ENCODE peak calls at places on chromosome 12, in nine cellular contexts. One of them, this sample, is unnamed.

GRCh38 chr12:13851828-13852227 is 129.6 kb downstream of the GRIN2B start:
- DNase-seq in activated CD4-positive, CD25-positive, alpha-beta regulatory T cell treated with anti-CD3 and anti-CD28 coated beads, Interleukin-2, amount 50 U/mL, for 16 hours: no peak
- DNase-seq in HTR-8/SVneo: no peak
- DNase-seq in GM20000: no peak
- DNase-seq in non-pigmented ciliary epithelial cell: no peak
- DNase-seq in NCI-H2081: peak
- DNase-seq in Panc1: no peak
- DNase-seq in glutamatergic neuron: peak
- DNase-seq in NCI-H2171: no peak
- DNase-seq in this sample: peak

GRCh38 chr12:29782821-29783772 is 645 bp downstream of the TMTC1 start:
- DNase-seq in activated CD4-positive, CD25-positive, alpha-beta regulatory T cell treated with anti-CD3 and anti-CD28 coated beads, Interleukin-2, amount 50 U/mL, for 16 hours: no peak
- DNase-seq in HTR-8/SVneo: no peak
- DNase-seq in GM20000: peak
- DNase-seq in non-pigmented ciliary epithelial cell: no peak
- DNase-seq in NCI-H2081: no peak
- DNase-seq in Panc1: no peak
- DNase-seq in glutamatergic neuron: peak
- DNase-seq in NCI-H2171: peak
- DNase-seq in this sample: peak

GRCh38 chr12:76020731-76021672 is 10.6 kb downstream of the PHLDA1 start:
- DNase-seq in activated CD4-positive, CD25-positive, alpha-beta regulatory T cell treated with anti-CD3 and anti-CD28 coated beads, Interleukin-2, amount 50 U/mL, for 16 hours: peak
- DNase-seq in HTR-8/SVneo: no peak
- DNase-seq in GM20000: peak
- DNase-seq in non-pigmented ciliary epithelial cell: peak
- DNase-seq in NCI-H2081: no peak
- DNase-seq in Panc1: no peak
- DNase-seq in glutamatergic neuron: no peak
- DNase-seq in NCI-H2171: no peak
- DNase-seq in this sample: no peak

GRCh38 chr12:45670339-45671065 is 59.0 kb upstream of the ARID2 start:
- DNase-seq in activated CD4-positive, CD25-positive, alpha-beta regulatory T cell treated with anti-CD3 and anti-CD28 coated beads, Interleukin-2, amount 50 U/mL, for 16 hours: no peak
- DNase-seq in HTR-8/SVneo: no peak
- DNase-seq in GM20000: peak
- DNase-seq in non-pigmented ciliary epithelial cell: no peak
- DNase-seq in NCI-H2081: no peak
- DNase-seq in Panc1: no peak
- DNase-seq in glutamatergic neuron: no peak
- DNase-seq in NCI-H2171: no peak
- DNase-seq in this sample: no peak

GRCh38 chr12:68498736-68499135 is 112.0 kb upstream of the RAP1B start:
- DNase-seq in activated CD4-positive, CD25-positive, alpha-beta regulatory T cell treated with anti-CD3 and anti-CD28 coated beads, Interleukin-2, amount 50 U/mL, for 16 hours: no peak
- DNase-seq in HTR-8/SVneo: no peak
- DNase-seq in GM20000: no peak
- DNase-seq in non-pigmented ciliary epithelial cell: no peak
- DNase-seq in NCI-H2081: no peak
- DNase-seq in Panc1: no peak
- DNase-seq in glutamatergic neuron: no peak
- DNase-seq in NCI-H2171: no peak
- DNase-seq in this sample: no peak

GRCh38 chr12:5556033-5556614 is 124.2 kb downstream of the NTF3 start:
- DNase-seq in activated CD4-positive, CD25-positive, alpha-beta regulatory T cell treated with anti-CD3 and anti-CD28 coated beads, Interleukin-2, amount 50 U/mL, for 16 hours: no peak
- DNase-seq in HTR-8/SVneo: no peak
- DNase-seq in GM20000: no peak
- DNase-seq in non-pigmented ciliary epithelial cell: no peak
- DNase-seq in NCI-H2081: no peak
- DNase-seq in Panc1: no peak
- DNase-seq in glutamatergic neuron: peak
- DNase-seq in NCI-H2171: no peak
- DNase-seq in this sample: no peak

GRCh38 chr12:117874842-117875434 is 93.9 kb downstream of the KSR2 start:
- DNase-seq in activated CD4-positive, CD25-positive, alpha-beta regulatory T cell treated with anti-CD3 and anti-CD28 coated beads, Interleukin-2, amount 50 U/mL, for 16 hours: peak
- DNase-seq in HTR-8/SVneo: peak
- DNase-seq in GM20000: peak
- DNase-seq in non-pigmented ciliary epithelial cell: no peak
- DNase-seq in NCI-H2081: peak
- DNase-seq in Panc1: no peak
- DNase-seq in glutamatergic neuron: peak
- DNase-seq in NCI-H2171: peak
- DNase-seq in this sample: peak

GRCh38 chr12:1213205-1213604 is 222.2 kb downstream of the ERC1 start:
- DNase-seq in activated CD4-positive, CD25-positive, alpha-beta regulatory T cell treated with anti-CD3 and anti-CD28 coated beads, Interleukin-2, amount 50 U/mL, for 16 hours: no peak
- DNase-seq in HTR-8/SVneo: no peak
- DNase-seq in GM20000: no peak
- DNase-seq in non-pigmented ciliary epithelial cell: no peak
- DNase-seq in NCI-H2081: no peak
- DNase-seq in Panc1: no peak
- DNase-seq in glutamatergic neuron: no peak
- DNase-seq in NCI-H2171: no peak
- DNase-seq in this sample: no peak

GRCh38 chr12:103997277-103997900 is 31.7 kb downstream of the TDG start:
- DNase-seq in activated CD4-positive, CD25-positive, alpha-beta regulatory T cell treated with anti-CD3 and anti-CD28 coated beads, Interleukin-2, amount 50 U/mL, for 16 hours: no peak
- DNase-seq in HTR-8/SVneo: no peak
- DNase-seq in GM20000: no peak
- DNase-seq in non-pigmented ciliary epithelial cell: no peak
- DNase-seq in NCI-H2081: no peak
- DNase-seq in Panc1: no peak
- DNase-seq in glutamatergic neuron: no peak
- DNase-seq in NCI-H2171: no peak
- DNase-seq in this sample: no peak

GRCh38 chr12:47071241-47071852 is 8.1 kb upstream of the PCED1B start:
- DNase-seq in activated CD4-positive, CD25-positive, alpha-beta regulatory T cell treated with anti-CD3 and anti-CD28 coated beads, Interleukin-2, amount 50 U/mL, for 16 hours: no peak
- DNase-seq in HTR-8/SVneo: no peak
- DNase-seq in GM20000: peak
- DNase-seq in non-pigmented ciliary epithelial cell: no peak
- DNase-seq in NCI-H2081: no peak
- DNase-seq in Panc1: no peak
- DNase-seq in glutamatergic neuron: no peak
- DNase-seq in NCI-H2171: no peak
- DNase-seq in this sample: peak

GRCh38 chr12:92136883-92137582 is 8.6 kb downstream of the BTG1 start:
- DNase-seq in activated CD4-positive, CD25-positive, alpha-beta regulatory T cell treated with anti-CD3 and anti-CD28 coated beads, Interleukin-2, amount 50 U/mL, for 16 hours: no peak
- DNase-seq in HTR-8/SVneo: peak
- DNase-seq in GM20000: no peak
- DNase-seq in non-pigmented ciliary epithelial cell: peak
- DNase-seq in NCI-H2081: no peak
- DNase-seq in Panc1: no peak
- DNase-seq in glutamatergic neuron: no peak
- DNase-seq in NCI-H2171: no peak
- DNase-seq in this sample: no peak

GRCh38 chr12:57180321-57180989 is 33.0 kb upstream of the LRP1-AS start:
- DNase-seq in activated CD4-positive, CD25-positive, alpha-beta regulatory T cell treated with anti-CD3 and anti-CD28 coated beads, Interleukin-2, amount 50 U/mL, for 16 hours: no peak
- DNase-seq in HTR-8/SVneo: no peak
- DNase-seq in GM20000: no peak
- DNase-seq in non-pigmented ciliary epithelial cell: no peak
- DNase-seq in NCI-H2081: no peak
- DNase-seq in Panc1: no peak
- DNase-seq in glutamatergic neuron: no peak
- DNase-seq in NCI-H2171: no peak
- DNase-seq in this sample: no peak

GRCh38 chr12:109264095-109264942 is 44.8 kb downstream of the FOXN4 start:
- DNase-seq in activated CD4-positive, CD25-positive, alpha-beta regulatory T cell treated with anti-CD3 and anti-CD28 coated beads, Interleukin-2, amount 50 U/mL, for 16 hours: no peak
- DNase-seq in HTR-8/SVneo: peak
- DNase-seq in GM20000: peak
- DNase-seq in non-pigmented ciliary epithelial cell: peak
- DNase-seq in NCI-H2081: peak
- DNase-seq in Panc1: peak
- DNase-seq in glutamatergic neuron: peak
- DNase-seq in NCI-H2171: no peak
- DNase-seq in this sample: peak

GRCh38 chr12:47652491-47653234 is 53.2 kb downstream of the RPAP3 start:
- DNase-seq in activated CD4-positive, CD25-positive, alpha-beta regulatory T cell treated with anti-CD3 and anti-CD28 coated beads, Interleukin-2, amount 50 U/mL, for 16 hours: no peak
- DNase-seq in HTR-8/SVneo: no peak
- DNase-seq in GM20000: no peak
- DNase-seq in non-pigmented ciliary epithelial cell: no peak
- DNase-seq in NCI-H2081: no peak
- DNase-seq in Panc1: no peak
- DNase-seq in glutamatergic neuron: no peak
- DNase-seq in NCI-H2171: no peak
- DNase-seq in this sample: no peak

GRCh38 chr12:50013361-50014147 is 11.7 kb downstream of the RACGAP1 start:
- DNase-seq in activated CD4-positive, CD25-positive, alpha-beta regulatory T cell treated with anti-CD3 and anti-CD28 coated beads, Interleukin-2, amount 50 U/mL, for 16 hours: no peak
- DNase-seq in HTR-8/SVneo: no peak
- DNase-seq in GM20000: no peak
- DNase-seq in non-pigmented ciliary epithelial cell: no peak
- DNase-seq in NCI-H2081: no peak
- DNase-seq in Panc1: no peak
- DNase-seq in glutamatergic neuron: no peak
- DNase-seq in NCI-H2171: no peak
- DNase-seq in this sample: no peak

GRCh38 chr12:103596981-103597380 is 9.9 kb downstream of the STAB2 start:
- DNase-seq in activated CD4-positive, CD25-positive, alpha-beta regulatory T cell treated with anti-CD3 and anti-CD28 coated beads, Interleukin-2, amount 50 U/mL, for 16 hours: no peak
- DNase-seq in HTR-8/SVneo: no peak
- DNase-seq in GM20000: no peak
- DNase-seq in non-pigmented ciliary epithelial cell: no peak
- DNase-seq in NCI-H2081: no peak
- DNase-seq in Panc1: no peak
- DNase-seq in glutamatergic neuron: no peak
- DNase-seq in NCI-H2171: no peak
- DNase-seq in this sample: no peak

GRCh38 chr12:79420146-79420618 is 270.6 kb downstream of the PAWR start:
- DNase-seq in activated CD4-positive, CD25-positive, alpha-beta regulatory T cell treated with anti-CD3 and anti-CD28 coated beads, Interleukin-2, amount 50 U/mL, for 16 hours: no peak
- DNase-seq in HTR-8/SVneo: peak
- DNase-seq in GM20000: no peak
- DNase-seq in non-pigmented ciliary epithelial cell: peak
- DNase-seq in NCI-H2081: peak
- DNase-seq in Panc1: peak
- DNase-seq in glutamatergic neuron: no peak
- DNase-seq in NCI-H2171: no peak
- DNase-seq in this sample: no peak

GRCh38 chr12:65311260-65311659 is 32.8 kb downstream of the MSRB3 start:
- DNase-seq in activated CD4-positive, CD25-positive, alpha-beta regulatory T cell treated with anti-CD3 and anti-CD28 coated beads, Interleukin-2, amount 50 U/mL, for 16 hours: no peak
- DNase-seq in HTR-8/SVneo: no peak
- DNase-seq in GM20000: no peak
- DNase-seq in non-pigmented ciliary epithelial cell: no peak
- DNase-seq in NCI-H2081: no peak
- DNase-seq in Panc1: no peak
- DNase-seq in glutamatergic neuron: no peak
- DNase-seq in NCI-H2171: no peak
- DNase-seq in this sample: no peak

GRCh38 chr12:123990512-123990911 is 17.5 kb downstream of the ZNF664 start:
- DNase-seq in activated CD4-positive, CD25-positive, alpha-beta regulatory T cell treated with anti-CD3 and anti-CD28 coated beads, Interleukin-2, amount 50 U/mL, for 16 hours: no peak
- DNase-seq in HTR-8/SVneo: no peak
- DNase-seq in GM20000: no peak
- DNase-seq in non-pigmented ciliary epithelial cell: no peak
- DNase-seq in NCI-H2081: no peak
- DNase-seq in Panc1: no peak
- DNase-seq in glutamatergic neuron: no peak
- DNase-seq in NCI-H2171: no peak
- DNase-seq in this sample: no peak

GRCh38 chr12:16605666-16606116 is 271 bp downstream of the LMO3 start:
- DNase-seq in activated CD4-positive, CD25-positive, alpha-beta regulatory T cell treated with anti-CD3 and anti-CD28 coated beads, Interleukin-2, amount 50 U/mL, for 16 hours: no peak
- DNase-seq in HTR-8/SVneo: no peak
- DNase-seq in GM20000: peak
- DNase-seq in non-pigmented ciliary epithelial cell: no peak
- DNase-seq in NCI-H2081: peak
- DNase-seq in Panc1: no peak
- DNase-seq in glutamatergic neuron: no peak
- DNase-seq in NCI-H2171: no peak
- DNase-seq in this sample: peak

GRCh38 chr12:68611094-68611818 is 557 bp downstream of the RAP1B start:
- DNase-seq in activated CD4-positive, CD25-positive, alpha-beta regulatory T cell treated with anti-CD3 and anti-CD28 coated beads, Interleukin-2, amount 50 U/mL, for 16 hours: peak
- DNase-seq in HTR-8/SVneo: no peak
- DNase-seq in GM20000: peak
- DNase-seq in non-pigmented ciliary epithelial cell: no peak
- DNase-seq in NCI-H2081: peak
- DNase-seq in Panc1: no peak
- DNase-seq in glutamatergic neuron: peak
- DNase-seq in NCI-H2171: peak
- DNase-seq in this sample: peak

GRCh38 chr12:122602456-122602855 is 75.4 kb downstream of the KNTC1 start:
- DNase-seq in activated CD4-positive, CD25-positive, alpha-beta regulatory T cell treated with anti-CD3 and anti-CD28 coated beads, Interleukin-2, amount 50 U/mL, for 16 hours: no peak
- DNase-seq in HTR-8/SVneo: no peak
- DNase-seq in GM20000: no peak
- DNase-seq in non-pigmented ciliary epithelial cell: no peak
- DNase-seq in NCI-H2081: no peak
- DNase-seq in Panc1: no peak
- DNase-seq in glutamatergic neuron: no peak
- DNase-seq in NCI-H2171: no peak
- DNase-seq in this sample: no peak

GRCh38 chr12:111557271-111558106 is 41.6 kb downstream of the ATXN2 start:
- DNase-seq in activated CD4-positive, CD25-positive, alpha-beta regulatory T cell treated with anti-CD3 and anti-CD28 coated beads, Interleukin-2, amount 50 U/mL, for 16 hours: no peak
- DNase-seq in HTR-8/SVneo: peak
- DNase-seq in GM20000: no peak
- DNase-seq in non-pigmented ciliary epithelial cell: peak
- DNase-seq in NCI-H2081: no peak
- DNase-seq in Panc1: no peak
- DNase-seq in glutamatergic neuron: no peak
- DNase-seq in NCI-H2171: no peak
- DNase-seq in this sample: no peak

GRCh38 chr12:64828713-64829112 is 4.3 kb downstream of the TBC1D30 start:
- DNase-seq in activated CD4-positive, CD25-positive, alpha-beta regulatory T cell treated with anti-CD3 and anti-CD28 coated beads, Interleukin-2, amount 50 U/mL, for 16 hours: no peak
- DNase-seq in HTR-8/SVneo: no peak
- DNase-seq in GM20000: no peak
- DNase-seq in non-pigmented ciliary epithelial cell: no peak
- DNase-seq in NCI-H2081: no peak
- DNase-seq in Panc1: no peak
- DNase-seq in glutamatergic neuron: no peak
- DNase-seq in NCI-H2171: no peak
- DNase-seq in this sample: no peak

GRCh38 chr12:120598674-120599463 is 17.7 kb upstream of the POP5 start:
- DNase-seq in activated CD4-positive, CD25-positive, alpha-beta regulatory T cell treated with anti-CD3 and anti-CD28 coated beads, Interleukin-2, amount 50 U/mL, for 16 hours: no peak
- DNase-seq in HTR-8/SVneo: peak
- DNase-seq in GM20000: no peak
- DNase-seq in non-pigmented ciliary epithelial cell: no peak
- DNase-seq in NCI-H2081: no peak
- DNase-seq in Panc1: no peak
- DNase-seq in glutamatergic neuron: no peak
- DNase-seq in NCI-H2171: no peak
- DNase-seq in this sample: no peak

GRCh38 chr12:7113389-7113871 is 4.4 kb upstream of the C1RL start:
- DNase-seq in activated CD4-positive, CD25-positive, alpha-beta regulatory T cell treated with anti-CD3 and anti-CD28 coated beads, Interleukin-2, amount 50 U/mL, for 16 hours: no peak
- DNase-seq in HTR-8/SVneo: peak
- DNase-seq in GM20000: peak
- DNase-seq in non-pigmented ciliary epithelial cell: no peak
- DNase-seq in NCI-H2081: peak
- DNase-seq in Panc1: no peak
- DNase-seq in glutamatergic neuron: no peak
- DNase-seq in NCI-H2171: peak
- DNase-seq in this sample: peak

GRCh38 chr12:38771871-38772270 is 133.5 kb downstream of the CPNE8 start:
- DNase-seq in activated CD4-positive, CD25-positive, alpha-beta regulatory T cell treated with anti-CD3 and anti-CD28 coated beads, Interleukin-2, amount 50 U/mL, for 16 hours: no peak
- DNase-seq in HTR-8/SVneo: no peak
- DNase-seq in GM20000: peak
- DNase-seq in non-pigmented ciliary epithelial cell: no peak
- DNase-seq in NCI-H2081: no peak
- DNase-seq in Panc1: no peak
- DNase-seq in glutamatergic neuron: no peak
- DNase-seq in NCI-H2171: no peak
- DNase-seq in this sample: no peak

GRCh38 chr12:7989827-7990491 is 42.6 kb upstream of the FOXJ2 start:
- DNase-seq in activated CD4-positive, CD25-positive, alpha-beta regulatory T cell treated with anti-CD3 and anti-CD28 coated beads, Interleukin-2, amount 50 U/mL, for 16 hours: peak
- DNase-seq in HTR-8/SVneo: no peak
- DNase-seq in GM20000: peak
- DNase-seq in non-pigmented ciliary epithelial cell: no peak
- DNase-seq in NCI-H2081: no peak
- DNase-seq in Panc1: no peak
- DNase-seq in glutamatergic neuron: no peak
- DNase-seq in NCI-H2171: no peak
- DNase-seq in this sample: no peak

GRCh38 chr12:132379996-132380395 is 50.6 kb upstream of the GALNT9 start:
- DNase-seq in activated CD4-positive, CD25-positive, alpha-beta regulatory T cell treated with anti-CD3 and anti-CD28 coated beads, Interleukin-2, amount 50 U/mL, for 16 hours: no peak
- DNase-seq in HTR-8/SVneo: no peak
- DNase-seq in GM20000: no peak
- DNase-seq in non-pigmented ciliary epithelial cell: no peak
- DNase-seq in NCI-H2081: no peak
- DNase-seq in Panc1: no peak
- DNase-seq in glutamatergic neuron: no peak
- DNase-seq in NCI-H2171: no peak
- DNase-seq in this sample: no peak

GRCh38 chr12:100827901-100828520 is 33.4 kb downstream of the ANO4 start:
- DNase-seq in activated CD4-positive, CD25-positive, alpha-beta regulatory T cell treated with anti-CD3 and anti-CD28 coated beads, Interleukin-2, amount 50 U/mL, for 16 hours: no peak
- DNase-seq in HTR-8/SVneo: no peak
- DNase-seq in GM20000: peak
- DNase-seq in non-pigmented ciliary epithelial cell: no peak
- DNase-seq in NCI-H2081: peak
- DNase-seq in Panc1: peak
- DNase-seq in glutamatergic neuron: no peak
- DNase-seq in NCI-H2171: peak
- DNase-seq in this sample: peak

GRCh38 chr12:690466-690865 is 27.2 kb upstream of the NINJ2 start:
- DNase-seq in activated CD4-positive, CD25-positive, alpha-beta regulatory T cell treated with anti-CD3 and anti-CD28 coated beads, Interleukin-2, amount 50 U/mL, for 16 hours: no peak
- DNase-seq in HTR-8/SVneo: no peak
- DNase-seq in GM20000: no peak
- DNase-seq in non-pigmented ciliary epithelial cell: no peak
- DNase-seq in NCI-H2081: peak
- DNase-seq in Panc1: no peak
- DNase-seq in glutamatergic neuron: no peak
- DNase-seq in NCI-H2171: no peak
- DNase-seq in this sample: no peak

This sample was measured in NCI-H1092 treated with DMSO at 0.1 percent for 48 hours.